ENCODE peak calls at places on chromosomes 5 and 9, in ten cellular contexts. W is dorsolateral prefrontal cortex, H is suprapubic skin, F is transverse colon, A is heart left ventricle, Z is IMR-90, S is Panc1, L is psoas muscle, R is upper lobe of right lung, D is uterus. M is an unnamed sample.

GRCh38 chr9:79129865-79130480 is 441.8 kb upstream of the TLE4 start:
- DNase-seq in W (peak), H (no peak), F (peak), A (no peak), Z (peak), S (peak), L (peak), R (no peak), D (peak), M (peak)

GRCh38 chr9:89243296-89244061 is 64.9 kb upstream of the SHC3 start:
- DNase-seq in W (no peak), H (no peak), F (no peak), A (no peak), Z (no peak), S (no peak), L (no peak), R (no peak), D (no peak), M (no peak)

GRCh38 chr5:106730912-106731311 is 939.8 kb downstream of the EFNA5 start:
- DNase-seq in W (no peak), H (no peak), F (no peak), A (no peak), Z (no peak), S (no peak), L (no peak), R (no peak), D (no peak), M (no peak)

GRCh38 chr9:130110166-130110565 is 56.5 kb downstream of the GPR107 start:
- DNase-seq in W (no peak), H (no peak), F (no peak), A (no peak), Z (no peak), S (no peak), L (no peak), R (no peak), D (no peak), M (no peak)

GRCh38 chr5:84227221-84227620 is 157.5 kb downstream of the EDIL3 start:
- DNase-seq in W (no peak), H (no peak), F (no peak), A (no peak), Z (peak), S (no peak), L (no peak), R (no peak), D (no peak), M (no peak)

GRCh38 chr5:126673477-126673876 is 72.7 kb downstream of the PHAX start:
- DNase-seq in W (no peak), H (no peak), F (peak), A (no peak), Z (no peak), S (no peak), L (no peak), R (no peak), D (no peak), M (no peak)

GRCh38 chr9:69121155-69122085 is 52.7 kb upstream of the TJP2 start:
- DNase-seq in W (peak), H (no peak), F (peak), A (peak), Z (peak), S (no peak), L (peak), R (peak), D (peak), M (peak)

GRCh38 chr9:112032009-112032408 is 135.4 kb downstream of the UGCG start:
- DNase-seq in W (no peak), H (no peak), F (no peak), A (no peak), Z (no peak), S (no peak), L (no peak), R (no peak), D (no peak), M (no peak)

GRCh38 chr5:138706655-138707480 is 46.4 kb upstream of the CTNNA1 start:
- DNase-seq in W (no peak), H (no peak), F (no peak), A (no peak), Z (peak), S (peak), L (no peak), R (no peak), D (no peak), M (no peak)

GRCh38 chr9:137881591-137882505 is 4.3 kb downstream of the CACNA1B start:
- DNase-seq in W (peak), H (no peak), F (no peak), A (no peak), Z (no peak), S (no peak), L (no peak), R (no peak), D (no peak), M (no peak)

GRCh38 chr9:110640736-110641135 is 27.9 kb upstream of the MUSK start:
- DNase-seq in W (no peak), H (no peak), F (no peak), A (no peak), Z (no peak), S (no peak), L (no peak), R (no peak), D (no peak), M (no peak)

GRCh38 chr5:91288117-91288516 is 95.0 kb downstream of the ARRDC3 start:
- DNase-seq in W (no peak), H (no peak), F (no peak), A (no peak), Z (peak), S (no peak), L (no peak), R (no peak), D (no peak), M (peak)

GRCh38 chr9:21465859-21466518 is 16.1 kb downstream of the IFNE start:
- DNase-seq in W (no peak), H (no peak), F (no peak), A (no peak), Z (peak), S (peak), L (no peak), R (no peak), D (no peak), M (no peak)

GRCh38 chr9:132744881-132745761 is 74.9 kb downstream of the GTF3C4 start:
- DNase-seq in W (no peak), H (no peak), F (no peak), A (no peak), Z (no peak), S (no peak), L (no peak), R (peak), D (no peak), M (no peak)

GRCh38 chr5:132655821-132656773 is 1.9 kb upstream of the IL13 start:
- DNase-seq in W (no peak), H (no peak), F (no peak), A (no peak), Z (no peak), S (no peak), L (no peak), R (no peak), D (no peak), M (no peak)

GRCh38 chr9:88011005-88011766 is 36.9 kb upstream of the CDK20 start:
- DNase-seq in W (no peak), H (no peak), F (no peak), A (no peak), Z (peak), S (no peak), L (no peak), R (no peak), D (no peak), M (no peak)

GRCh38 chr5:132283423-132284043 is 10.7 kb upstream of the SLC22A4 start:
- DNase-seq in W (no peak), H (no peak), F (no peak), A (no peak), Z (peak), S (no peak), L (no peak), R (no peak), D (peak), M (peak)

GRCh38 chr5:1098986-1099597 is 12.8 kb downstream of the SLC12A7 start:
- DNase-seq in W (no peak), H (no peak), F (no peak), A (no peak), Z (no peak), S (no peak), L (no peak), R (no peak), D (no peak), M (no peak)

GRCh38 chr5:1099931-1100651 is 11.8 kb downstream of the SLC12A7 start:
- DNase-seq in W (no peak), H (no peak), F (no peak), A (no peak), Z (peak), S (no peak), L (no peak), R (no peak), D (no peak), M (no peak)

GRCh38 chr5:1101991-1102713 is 9.7 kb downstream of the SLC12A7 start:
- DNase-seq in W (no peak), H (no peak), F (no peak), A (no peak), Z (peak), S (no peak), L (peak), R (no peak), D (no peak), M (peak)

GRCh38 chr5:1103093-1103492 is 8.8 kb downstream of the SLC12A7 start:
- DNase-seq in W (no peak), H (no peak), F (no peak), A (no peak), Z (peak), S (no peak), L (no peak), R (no peak), D (no peak), M (no peak)

GRCh38 chr5:1100652-1101574 is 10.9 kb downstream of the SLC12A7 start:
- DNase-seq in W (no peak), H (no peak), F (no peak), A (no peak), Z (no peak), S (no peak), L (no peak), R (no peak), D (no peak), M (no peak)
- H3K27ac ChIP-seq in W (no peak), H (no peak), F (peak), A (peak), Z (no peak), S (peak), L (no peak), R (no peak), D (no peak), M (peak)

GRCh38 chr5:111670826-111671492 is 86.0 kb downstream of the NREP start:
- DNase-seq in W (no peak), H (no peak), F (no peak), A (no peak), Z (peak), S (no peak), L (no peak), R (no peak), D (no peak), M (no peak)
- TF ChIP-seq CTCF in W (no peak), H (no peak), F (no peak), A (no peak), Z (peak), S (no peak), L (no peak), R (no peak), D (no peak), M (no peak)

GRCh38 chr9:116115731-116116353 is 37.7 kb upstream of the PAPPA start:
- DNase-seq in W (no peak), H (no peak), F (no peak), A (no peak), Z (peak), S (no peak), L (no peak), R (no peak), D (no peak), M (no peak)
- H3K4me3 ChIP-seq in W (no peak), H (no peak), F (no peak), A (no peak), Z (no peak), S (no peak), L (no peak), R (no peak), D (no peak), M (no peak)

DNA sequence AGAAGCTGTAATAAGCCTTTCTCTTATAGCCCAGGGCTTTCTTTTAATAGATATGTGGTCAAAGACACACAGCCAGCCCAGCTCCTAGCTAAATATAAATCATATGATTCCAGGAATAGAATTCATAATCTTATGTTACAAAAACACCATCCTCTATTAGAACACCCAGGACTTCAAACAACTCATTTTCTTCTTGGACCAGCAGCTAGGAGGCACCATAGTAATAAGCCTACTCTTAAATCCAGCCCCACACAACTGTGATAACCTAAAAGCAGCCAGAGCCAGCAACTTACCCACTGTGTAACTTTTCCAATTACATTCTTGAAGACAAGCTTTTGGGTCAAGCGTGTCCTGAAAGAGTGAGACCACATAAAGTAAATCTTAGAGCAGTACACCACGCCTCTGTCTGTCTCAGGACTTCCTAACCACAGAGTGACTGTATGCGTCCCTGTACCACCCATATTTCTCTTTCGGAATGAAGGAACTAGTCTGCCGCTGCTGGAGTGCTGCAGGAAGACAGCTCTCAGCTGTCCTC is 223.8 kb downstream of the TLE1 start:
- DNase-seq in W (no peak), H (no peak), F (no peak), A (no peak), Z (peak), S (no peak), L (no peak), R (no peak), D (no peak), M (no peak)
- H3K27ac ChIP-seq in W (no peak), H (no peak), F (no peak), A (no peak), Z (no peak), S (no peak), L (peak), R (no peak), D (no peak), M (no peak)

DNA sequence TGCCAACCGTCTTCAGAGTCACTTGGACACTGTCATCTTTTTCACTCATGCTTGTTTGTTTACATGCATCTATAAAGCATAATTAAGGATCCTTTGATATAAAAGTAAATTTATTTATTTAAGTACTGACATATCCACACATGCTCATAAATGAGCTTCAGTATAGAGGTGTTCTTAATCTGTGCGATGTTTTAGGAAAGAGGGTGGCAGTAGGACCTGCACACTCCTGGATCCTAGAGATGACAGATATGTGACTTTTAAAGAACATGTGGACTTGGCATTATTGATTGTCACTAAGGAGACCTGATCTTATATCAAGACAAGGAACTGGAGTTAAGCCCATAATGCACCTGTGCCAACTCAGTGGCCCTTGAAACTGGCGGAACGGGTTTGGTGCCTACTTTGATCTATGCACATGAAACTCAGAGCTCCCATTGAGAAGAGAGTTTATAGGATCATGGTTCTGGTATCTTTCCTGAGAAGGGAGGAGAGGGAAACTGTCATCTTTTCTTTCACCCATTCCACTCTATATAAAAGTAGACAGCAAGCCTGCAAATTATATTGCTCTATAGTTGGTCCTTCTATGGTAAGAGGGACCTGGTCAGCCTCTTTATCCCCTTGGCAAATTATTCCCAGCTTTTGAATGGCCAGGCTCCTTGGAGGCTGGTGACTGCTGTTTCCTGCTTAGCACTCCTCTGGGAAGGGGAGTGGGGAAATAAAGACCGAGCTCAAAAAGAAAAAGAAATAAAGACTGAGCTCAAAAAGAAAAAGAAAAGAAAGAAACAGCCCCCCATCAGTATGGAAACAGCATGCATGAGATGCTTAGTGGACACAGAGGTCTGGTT is 57.8 kb upstream of the LIFR start:
- DNase-seq in W (no peak), H (no peak), F (no peak), A (no peak), Z (no peak), S (no peak), L (no peak), R (peak), D (no peak), M (no peak)
- TF ChIP-seq CTCF in W (no peak), H (no peak), F (no peak), A (no peak), Z (no peak), S (no peak), L (no peak), R (no peak), D (no peak), M (no peak)

GRCh38 chr5:172777381-172778222 is 6.6 kb upstream of the DUSP1 start:
- DNase-seq in W (peak), H (peak), F (peak), A (peak), Z (peak), S (peak), L (peak), R (peak), D (peak), M (peak)
- H3K4me3 ChIP-seq in W (no peak), H (no peak), F (no peak), A (no peak), Z (no peak), S (no peak), L (no peak), R (no peak), D (no peak), M (no peak)